ENCODE peak calls at places on chromosomes 13 and 19, in seven cellular contexts. L, X, P, E, W, D and N are unnamed samples.

GRCh38 chr13:73417012-73417615 is 358.3 kb downstream of the KLF5 start:
- DNase-seq in X (no peak), P (no peak), E (no peak), W (no peak), L (no peak), D (no peak), N (peak)

GRCh38 chr19:6464070-6464873 is at the start of gene CRB3:
- DNase-seq in E (peak), L (no peak), X (no peak), P (peak), D (peak), W (no peak), N (peak)

GRCh38 chr19:41741244-41741554 is 14.1 kb upstream of the CEACAM6 start:
- DNase-seq in W (no peak), L (no peak), P (no peak), D (no peak), E (no peak), X (no peak), N (no peak)

GRCh38 chr19:40411125-40411842 is 1.9 kb downstream of the PRX start:
- DNase-seq in D (no peak), X (no peak), E (no peak), P (no peak), W (no peak), L (no peak), N (no peak)

GRCh38 chr19:49983645-49984229 is 22.8 kb upstream of the SIGLEC11 start:
- DNase-seq in D (no peak), E (peak), P (peak), L (peak), W (peak), X (peak), N (peak)

GRCh38 chr19:47305309-47305751 is 4.3 kb upstream of the C5AR1 start:
- DNase-seq in E (peak), D (peak), W (peak), X (peak), P (peak), L (peak), N (peak)

GRCh38 chr13:95754069-95754468 is 77.1 kb downstream of the DNAJC3 start:
- DNase-seq in L (no peak), W (no peak), E (no peak), X (no peak), P (no peak), D (no peak), N (peak)

GRCh38 chr13:100610399-100611347 is 22.1 kb upstream of the GGACT start:
- DNase-seq in X (no peak), P (no peak), E (no peak), L (no peak), W (no peak), D (no peak), N (no peak)

GRCh38 chr13:100675660-100676129 is 1.1 kb upstream of the TMTC4 start:
- DNase-seq in W (no peak), L (no peak), E (no peak), D (no peak), P (no peak), X (no peak), N (peak)

GRCh38 chr19:46717716-46718143 is 816 bp upstream of the PRKD2 start:
- DNase-seq in P (no peak), X (no peak), E (no peak), D (no peak), L (no peak), W (no peak), N (no peak)

GRCh38 chr19:46118136-46118535 is 6.4 kb downstream of the IGFL3 start:
- DNase-seq in E (no peak), P (no peak), X (no peak), W (no peak), L (no peak), D (no peak), N (no peak)

GRCh38 chr19:34676697-34677385 is at the start of gene SCGB2B2:
- DNase-seq in X (no peak), E (no peak), P (peak), D (no peak), L (no peak), W (no peak), N (no peak)

GRCh38 chr13:45951724-45952123 is 100.2 kb upstream of the SIAH3 start:
- DNase-seq in L (peak), P (no peak), D (no peak), X (no peak), E (no peak), W (no peak), N (no peak)

GRCh38 chr19:3699071-3699740 is 1.1 kb downstream of the PIP5K1C start:
- DNase-seq in P (no peak), L (peak), D (no peak), E (no peak), X (no peak), W (peak), N (no peak)

GRCh38 chr19:44072543-44073401 is 813 bp downstream of the ZNF284 start:
- DNase-seq in D (no peak), P (no peak), L (no peak), W (peak), X (no peak), E (no peak), N (no peak)

GRCh38 chr13:24301434-24301833 is 7.9 kb upstream of the C1QTNF9 start:
- DNase-seq in E (no peak), L (no peak), W (no peak), X (no peak), P (no peak), D (no peak), N (peak)

GRCh38 chr13:37074703-37075102 is 15.2 kb upstream of the SUPT20H start:
- DNase-seq in P (no peak), W (peak), X (no peak), E (no peak), D (no peak), L (peak), N (peak)

GRCh38 chr13:60509601-60510386 is 112.8 kb downstream of the TDRD3 start:
- DNase-seq in W (no peak), D (no peak), X (no peak), E (no peak), P (no peak), L (peak), N (no peak)

GRCh38 chr19:13441810-13442512 is 64.3 kb downstream of the CACNA1A start:
- DNase-seq in L (peak), W (peak), D (no peak), E (peak), X (peak), P (peak), N (peak)

GRCh38 chr19:16497042-16497441 is 848 bp downstream of the C19orf44 start:
- DNase-seq in D (no peak), E (no peak), W (peak), P (no peak), X (no peak), L (no peak), N (no peak)

GRCh38 chr13:102039264-102039663 is 362.6 kb downstream of the FGF14 start:
- DNase-seq in X (no peak), E (no peak), P (no peak), D (no peak), W (no peak), L (no peak), N (no peak)

GRCh38 chr19:14147797-14148605 is 11.6 kb upstream of the ASF1B start:
- DNase-seq in E (peak), W (peak), X (no peak), D (no peak), P (peak), L (peak), N (peak)

GRCh38 chr13:24630851-24631341 is 49.3 kb upstream of the ATP12A start:
- DNase-seq in W (peak), D (peak), E (peak), X (peak), L (peak), P (no peak), N (no peak)

GRCh38 chr19:51422053-51422448 is 4.6 kb upstream of the SIGLEC10 start:
- DNase-seq in E (peak), D (peak), W (peak), P (peak), X (peak), L (peak), N (peak)

GRCh38 chr13:70758932-70759331 is 650.7 kb upstream of the KLHL1 start:
- DNase-seq in D (no peak), X (no peak), E (no peak), L (no peak), W (no peak), P (no peak), N (no peak)

GRCh38 chr19:51524661-51525264 is 6.7 kb downstream of the SIGLEC6 start:
- DNase-seq in P (no peak), E (no peak), D (no peak), X (no peak), L (no peak), W (no peak), N (no peak)

GRCh38 chr19:48933382-48933932 is at the start of gene DHDH:
- DNase-seq in E (peak), P (peak), W (peak), D (peak), L (peak), X (peak), N (peak)

GRCh38 chr13:23743717-23744116 is 145.5 kb downstream of the MIPEP start:
- DNase-seq in X (no peak), D (no peak), P (no peak), L (no peak), W (no peak), E (no peak), N (no peak)

GRCh38 chr13:112750570-112750969 is 60.7 kb downstream of the ATP11A start:
- DNase-seq in W (no peak), E (no peak), L (no peak), D (no peak), P (no peak), X (no peak), N (no peak)
- H4K8ac ChIP-seq in W (no peak), E (no peak), L (no peak), D (no peak), P (no peak), X (no peak), N (no peak)

DNA sequence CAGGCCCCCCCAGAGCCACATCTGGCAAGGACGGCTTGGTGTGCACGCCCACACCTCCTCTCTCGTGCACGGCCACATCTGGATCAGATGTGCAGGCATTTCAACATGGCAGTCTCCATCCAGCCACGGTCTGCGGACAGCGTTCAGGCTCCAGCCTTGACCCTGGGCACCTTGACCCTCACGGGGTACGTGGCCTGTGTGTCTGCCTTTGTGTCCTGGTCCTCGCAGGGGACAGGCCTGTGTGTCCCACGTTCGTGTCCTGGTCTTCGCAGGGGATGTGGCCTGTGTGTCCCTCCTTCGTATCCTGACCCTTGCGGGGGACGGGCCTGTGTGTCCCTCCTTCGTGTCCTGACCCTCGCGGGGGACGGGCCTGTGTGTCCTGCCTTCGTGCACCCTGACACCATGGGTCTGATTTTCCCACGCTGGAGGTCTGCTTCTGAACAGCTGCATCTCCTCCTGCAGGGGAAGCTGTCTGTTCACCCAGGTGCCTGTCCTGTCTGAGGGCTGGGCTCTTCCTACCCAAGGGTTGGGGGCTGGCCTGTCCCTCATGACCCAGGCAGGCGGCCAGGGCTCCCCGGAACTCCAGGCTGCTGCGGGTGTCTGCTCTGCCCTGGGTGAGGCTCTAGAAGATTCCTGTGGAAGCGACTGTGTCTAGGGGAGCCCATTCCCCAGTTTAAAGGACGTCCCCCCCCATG is 25.3 kb downstream of the RASA3 start:
- DNase-seq in E (no peak), P (no peak), L (no peak), X (no peak), W (no peak), D (no peak), N (no peak)
- H4K8ac ChIP-seq in E (no peak), P (no peak), L (peak), X (no peak), W (peak), D (peak), N (no peak)

GRCh38 chr19:39008137-39008536 is 24.2 kb downstream of the FBXO27 start:
- DNase-seq in L (no peak), E (no peak), D (no peak), P (no peak), W (no peak), X (no peak), N (no peak)
- H4K8ac ChIP-seq in L (no peak), E (no peak), D (no peak), P (no peak), W (no peak), X (no peak), N (no peak)

GRCh38 chr19:9952276-9952675 is 16.0 kb upstream of the OLFM2 start:
- DNase-seq in L (no peak), X (no peak), W (no peak), D (no peak), P (no peak), E (no peak), N (no peak)

GRCh38 chr19:9945319-9945966 is 9.1 kb upstream of the OLFM2 start:
- DNase-seq in D (no peak), L (peak), W (peak), X (no peak), E (no peak), P (peak), N (peak)

GRCh38 chr19:9941646-9942045 is 5.3 kb upstream of the OLFM2 start:
- DNase-seq in E (no peak), X (no peak), L (no peak), D (no peak), W (no peak), P (no peak), N (no peak)

GRCh38 chr19:9943744-9944143 is 7.4 kb upstream of the OLFM2 start:
- DNase-seq in W (no peak), L (no peak), X (no peak), P (no peak), D (no peak), E (no peak), N (no peak)

GRCh38 chr19:9947441-9947840 is 11.1 kb upstream of the OLFM2 start:
- DNase-seq in W (no peak), L (no peak), D (no peak), X (no peak), E (no peak), P (no peak), N (no peak)
- H4K8ac ChIP-seq in W (no peak), L (no peak), D (peak), X (no peak), E (no peak), P (no peak), N (no peak)

GRCh38 chr13:20456737-20457136 is 68.9 kb downstream of the CRYL1 start:
- DNase-seq in W (no peak), E (no peak), D (no peak), L (no peak), X (no peak), P (no peak), N (no peak)

GRCh38 chr13:20448470-20448869 is 77.2 kb downstream of the CRYL1 start:
- DNase-seq in X (no peak), W (no peak), D (no peak), P (no peak), L (no peak), E (no peak), N (no peak)

GRCh38 chr13:20446900-20447299 is 78.8 kb downstream of the CRYL1 start:
- DNase-seq in P (no peak), X (no peak), L (no peak), W (no peak), D (no peak), E (no peak), N (no peak)

GRCh38 chr13:20446405-20446804 is 79.3 kb downstream of the CRYL1 start:
- DNase-seq in W (no peak), X (no peak), D (no peak), P (no peak), L (no peak), E (no peak), N (no peak)

DNA sequence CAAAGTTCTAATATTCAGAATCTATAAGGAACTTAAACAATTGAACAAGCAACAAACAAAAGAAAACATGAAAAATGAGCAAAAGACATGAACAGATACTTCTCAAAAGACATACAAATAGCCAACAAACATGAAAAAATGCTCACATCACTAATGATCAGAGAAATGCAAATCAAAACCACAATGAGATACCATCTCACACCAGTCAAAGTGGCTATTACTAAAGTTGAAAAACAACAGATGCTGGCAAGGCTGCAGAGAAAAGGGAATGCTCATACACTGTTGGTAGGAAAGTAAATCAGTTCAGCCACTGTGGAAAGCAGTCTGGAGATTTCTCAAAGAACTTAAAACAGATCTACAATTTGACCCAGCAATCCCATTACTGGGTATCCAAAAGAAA is 74.3 kb downstream of the CRYL1 start:
- DNase-seq in W (no peak), P (no peak), X (no peak), D (no peak), L (no peak), E (no peak), N (no peak)
- H4K8ac ChIP-seq in W (no peak), P (no peak), X (no peak), D (no peak), L (no peak), E (no peak), N (no peak)